ENCODE peak calls at places on chromosomes 7 and 10, in nine cellular contexts. S is suprapubic skin, U is endothelial cell of umbilical vein, R is GM13976, W is Panc1, Q is Caco-2, T is foreskin fibroblast, H is CD14-positive monocyte, K is AG04449. I is an unnamed sample.

GRCh38 chr7:9307131-9307530 is 873.7 kb downstream of the NXPH1 start:
- DNase-seq in S (no peak), R (no peak), Q (no peak), H (no peak), T (no peak), K (no peak), W (no peak), U (no peak), I (no peak)

GRCh38 chr7:151453326-151453791 is 13.4 kb upstream of the CRYGN start:
- DNase-seq in W (no peak), Q (no peak), S (no peak), H (no peak), R (peak; percentile 13), U (no peak), K (no peak), T (peak; percentile 43), I (no peak)

GRCh38 chr7:2063562-2064360 is 169.0 kb downstream of the MAD1L1 start:
- DNase-seq in R (no peak), K (no peak), H (no peak), W (no peak), T (peak; percentile 78), S (no peak), Q (peak; percentile 20), U (peak; percentile 43), I (no peak)

GRCh38 chr10:94687625-94688248 is 4.2 kb downstream of the CYP2C18 start:
- DNase-seq in T (no peak), W (no peak), H (no peak), Q (no peak), S (no peak), R (no peak), K (no peak), U (no peak), I (no peak)

GRCh38 chr7:48748081-48748833 is 176.1 kb upstream of the CDC14C start:
- DNase-seq in K (no peak), W (no peak), R (no peak), Q (no peak), S (no peak), H (no peak), U (no peak), T (no peak), I (no peak)

GRCh38 chr10:114911052-114911697 is 26.8 kb upstream of the TRUB1 start:
- DNase-seq in H (no peak), T (no peak), W (no peak), U (no peak), Q (no peak), R (no peak), S (no peak), K (no peak), I (no peak)

GRCh38 chr7:68306692-68307107 is 1291.6 kb upstream of the AUTS2 start:
- DNase-seq in K (no peak), S (no peak), U (no peak), W (no peak), Q (no peak), H (no peak), R (no peak), T (no peak), I (no peak)

GRCh38 chr7:69799048-69799697 is 200.9 kb downstream of the AUTS2 start:
- DNase-seq in U (no peak), T (no peak), W (no peak), K (no peak), S (no peak), Q (no peak), H (no peak), R (no peak), I (no peak)

GRCh38 chr10:124125305-124126116 is 32.1 kb upstream of the CHST15 start:
- DNase-seq in U (peak; percentile 20), W (no peak), S (no peak), Q (no peak), H (no peak), T (no peak), K (peak; percentile 16), R (no peak), I (no peak)

GRCh38 chr7:3910041-3910440 is 609.0 kb downstream of the SDK1 start:
- DNase-seq in Q (no peak), T (no peak), U (no peak), W (no peak), K (no peak), R (no peak), H (no peak), S (no peak), I (no peak)

GRCh38 chr7:36161996-36162395 is 8.9 kb downstream of the EEPD1 start:
- DNase-seq in H (no peak), U (no peak), S (no peak), K (no peak), R (no peak), W (no peak), Q (peak; percentile 51), T (no peak), I (no peak)

GRCh38 chr7:116552616-116553015 is 27.8 kb downstream of the CAV1 start:
- DNase-seq in K (no peak), S (no peak), U (peak; percentile 63), H (no peak), Q (no peak), R (no peak), T (peak; percentile 60), W (no peak), I (no peak)

GRCh38 chr10:7337431-7338171 is 73.2 kb downstream of the SFMBT2 start:
- DNase-seq in W (no peak), H (peak; percentile 59), K (no peak), Q (no peak), S (no peak), U (no peak), R (peak; percentile 60), T (no peak), I (no peak)

GRCh38 chr7:148611692-148612091 is 21.1 kb downstream of the C7orf33 start:
- DNase-seq in K (no peak), W (no peak), T (no peak), R (no peak), H (no peak), S (no peak), U (no peak), Q (peak; percentile 22), I (no peak)
- TF ChIP-seq CTCF in K (no peak), W (no peak), T (no peak), R (no peak), H (no peak), S (no peak), U (no peak), Q (peak; percentile 29), I (no peak)

GRCh38 chr7:6164491-6164890 is 107.9 kb downstream of the CYTH3 start:
- DNase-seq in U (no peak), Q (peak; percentile 56), W (no peak), T (no peak), R (no peak), H (peak; percentile 15), K (no peak), S (no peak), I (no peak)
- TF ChIP-seq CTCF in U (no peak), Q (peak; percentile 28), W (no peak), T (no peak), R (no peak), H (no peak), K (peak; percentile 16), S (no peak), I (no peak)

GRCh38 chr10:12710157-12710556 is 291.4 kb downstream of the CCDC3 start:
- DNase-seq in U (no peak), H (no peak), T (no peak), R (no peak), Q (no peak), W (no peak), K (no peak), S (no peak), I (no peak)

GRCh38 chr10:12710594-12711343 is 290.7 kb downstream of the CCDC3 start:
- DNase-seq in U (peak; percentile 83), R (peak; percentile 79), W (no peak), H (no peak), Q (peak; percentile 90), S (peak; percentile 86), T (peak; percentile 93), K (peak; percentile 45), I (peak; percentile 71)

GRCh38 chr10:12709516-12709915 is 292.0 kb downstream of the CCDC3 start:
- DNase-seq in U (peak; percentile 52), K (no peak), R (no peak), W (no peak), T (peak; percentile 55), Q (no peak), S (no peak), H (no peak), I (no peak)

GRCh38 chr10:12712284-12712983 is 289.1 kb downstream of the CCDC3 start:
- DNase-seq in W (no peak), H (no peak), Q (no peak), R (no peak), S (no peak), T (no peak), K (no peak), U (no peak), I (no peak)

DNA sequence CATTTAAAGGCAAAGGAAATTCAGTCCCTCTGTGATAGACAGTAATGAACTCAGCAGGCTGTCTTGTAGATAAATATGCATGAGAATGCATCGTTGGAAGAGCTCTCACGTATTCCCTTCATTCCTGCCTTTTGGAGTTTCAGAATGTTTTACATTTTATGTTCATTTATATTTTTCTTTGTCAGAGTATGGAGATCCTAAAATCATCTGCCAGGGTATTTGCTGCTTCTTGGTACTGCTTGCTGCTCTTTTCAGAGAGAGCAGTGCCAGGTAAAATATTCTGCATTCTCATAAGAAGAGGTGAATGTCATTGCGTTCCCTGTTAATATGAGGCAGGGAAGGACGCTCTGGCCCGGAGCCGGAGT is 290.2 kb downstream of the CCDC3 start:
- DNase-seq in R (no peak), Q (no peak), K (no peak), H (no peak), T (no peak), W (no peak), U (no peak), S (no peak), I (no peak)
- TF ChIP-seq CTCF in R (no peak), Q (no peak), K (no peak), H (peak; percentile 69), T (no peak), W (no peak), U (no peak), S (no peak), I (peak; percentile 46)

GRCh38 chr7:97043281-97043680 is 18.6 kb upstream of the DLX5 start:
- DNase-seq in R (no peak), T (no peak), K (peak; percentile 1), Q (no peak), U (no peak), S (no peak), W (no peak), H (no peak), I (no peak)

GRCh38 chr7:97039374-97040065 is 14.9 kb upstream of the DLX5 start:
- DNase-seq in H (no peak), Q (no peak), T (no peak), W (no peak), R (no peak), S (no peak), U (no peak), K (no peak), I (no peak)
- TF ChIP-seq CTCF in H (no peak), Q (no peak), T (no peak), W (no peak), R (no peak), S (no peak), U (no peak), K (no peak), I (no peak)